ENCODE peak calls at places on chromosomes 16 and 17, in four cellular contexts. G is GM12878, J is SK-N-SH, R is H1. H is an unnamed sample.

GRCh38 chr17:14604920-14605599 is 304.2 kb downstream of the HS3ST3B1 start:
- DNase-seq in R (no peak), J (no peak), G (no peak), H (no peak)

GRCh38 chr16:78516006-78516405 is 416.6 kb downstream of the WWOX start:
- DNase-seq in G (no peak), R (no peak), J (no peak), H (no peak)

GRCh38 chr17:65173284-65173793 is 36.2 kb downstream of the RGS9 start:
- DNase-seq in J (peak), G (no peak), R (no peak), H (peak)

GRCh38 chr17:13030459-13031305 is 12.9 kb upstream of the ELAC2 start:
- DNase-seq in G (no peak), J (peak), R (no peak), H (peak)

GRCh38 chr16:5072334-5073278 is 963 bp downstream of the ALG1 start:
- DNase-seq in G (no peak), J (peak), R (no peak), H (no peak)

GRCh38 chr16:74735162-74735452 is 34.4 kb upstream of the MLKL start:
- DNase-seq in G (no peak), J (no peak), R (no peak), H (no peak)

GRCh38 chr17:49496183-49496865 is 1.2 kb downstream of the NGFR start:
- DNase-seq in R (no peak), G (no peak), J (peak), H (peak)

GRCh38 chr17:42424991-42425610 is 2.0 kb upstream of the CAVIN1 start:
- DNase-seq in J (no peak), R (no peak), G (no peak), H (peak)

GRCh38 chr16:53773150-53773846 is 69.3 kb downstream of the FTO start:
- DNase-seq in R (no peak), J (peak), G (peak), H (peak)

GRCh38 chr17:29150191-29150590 is 30.0 kb downstream of the MYO18A start:
- DNase-seq in R (no peak), J (no peak), G (no peak), H (no peak)

GRCh38 chr17:4143563-4144410 is 790 bp downstream of the CYB5D2 start:
- DNase-seq in G (peak), J (peak), R (peak), H (peak)

GRCh38 chr16:51151951-51152663 is 1.0 kb upstream of the SALL1 start:
- DNase-seq in G (no peak), J (peak), R (peak), H (no peak)

GRCh38 chr17:19288453-19288852 is 51.3 kb downstream of the EPN2 start:
- DNase-seq in G (no peak), J (no peak), R (peak), H (no peak)

GRCh38 chr17:82230627-82231311 is 1.9 kb downstream of the SLC16A3 start:
- DNase-seq in R (no peak), G (no peak), J (peak), H (peak)

GRCh38 chr17:38908676-38909181 is 16.7 kb upstream of the LASP1NB start:
- DNase-seq in J (no peak), R (no peak), G (no peak), H (no peak)

GRCh38 chr17:859461-860195 is 77.5 kb downstream of the MRM3 start:
- DNase-seq in J (no peak), R (no peak), G (no peak), H (no peak)

GRCh38 chr17:27596571-27597187 is 34.3 kb upstream of the LGALS9 start:
- DNase-seq in G (no peak), J (peak), R (no peak), H (no peak)

GRCh38 chr16:68190745-68191510 is 45.0 kb downstream of the ESRP2 start:
- DNase-seq in J (no peak), R (no peak), G (no peak), H (no peak)

GRCh38 chr16:12811441-12812198 is 7.9 kb upstream of the CPPED1 start:
- DNase-seq in J (no peak), G (no peak), R (no peak), H (no peak)

GRCh38 chr16:19001788-19002187 is 18.1 kb downstream of the TMC7 start:
- DNase-seq in R (no peak), J (no peak), G (no peak), H (no peak)

GRCh38 chr17:75828051-75828400 is 16.2 kb downstream of the UNC13D start:
- DNase-seq in G (no peak), R (no peak), J (no peak), H (no peak)

GRCh38 chr16:2244301-2244700 is 7.1 kb downstream of the ECI1 start:
- DNase-seq in G (no peak), R (no peak), J (peak), H (no peak)

GRCh38 chr17:34614698-34615097 is 35.3 kb downstream of the TMEM132E start:
- DNase-seq in J (no peak), G (no peak), R (no peak), H (no peak)
- TF ChIP-seq NRF1 in J (no peak), G (no peak), R (no peak), H (no peak)

DNA sequence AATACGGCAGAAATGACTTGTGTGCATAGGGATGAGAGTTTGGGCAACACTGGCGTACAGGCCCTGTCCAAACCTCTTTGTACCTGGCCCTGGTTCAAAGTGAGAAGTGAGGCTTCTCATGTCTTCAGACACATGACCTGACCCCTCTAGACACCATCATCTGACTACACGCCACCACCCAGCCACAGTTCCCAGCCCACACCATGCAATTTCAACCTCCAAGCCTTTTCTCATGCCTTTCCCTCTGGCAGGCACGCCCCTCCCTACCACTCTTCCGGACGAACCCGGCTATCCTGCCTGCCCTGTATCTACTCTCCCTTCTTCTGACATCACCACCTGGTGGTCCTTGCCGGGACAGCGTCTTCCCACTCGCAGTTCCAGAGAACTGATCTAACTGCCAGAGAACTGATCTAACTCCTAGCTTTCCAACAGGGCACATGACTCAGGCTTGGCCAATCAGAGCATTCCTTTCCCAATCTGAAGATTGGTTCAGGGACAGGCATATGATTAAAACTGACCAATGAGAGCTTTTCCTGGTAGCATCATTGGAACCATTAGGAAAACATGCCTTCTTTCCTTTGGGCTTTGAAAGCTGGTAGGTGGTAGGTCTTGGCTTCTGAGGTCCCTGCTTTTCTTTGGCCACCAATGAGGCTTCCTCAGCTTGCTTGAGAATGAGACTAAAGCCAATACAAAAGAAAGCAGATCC is 27.0 kb upstream of the IL21R start:
- DNase-seq in G (peak), J (peak), R (peak), H (peak)
- TF ChIP-seq NRF1 in G (no peak), J (no peak), R (no peak), H (no peak)

GRCh38 chr16:81170824-81171223 is 67.7 kb upstream of the BCO1 start:
- DNase-seq in R (no peak), J (no peak), G (no peak), H (peak)

GRCh38 chr16:81179219-81179618 is 59.3 kb upstream of the BCO1 start:
- DNase-seq in R (no peak), J (no peak), G (no peak), H (no peak)

GRCh38 chr16:81172769-81173658 is 65.5 kb upstream of the BCO1 start:
- DNase-seq in J (no peak), R (no peak), G (no peak), H (no peak)

GRCh38 chr16:81174644-81175324 is 63.7 kb upstream of the BCO1 start:
- DNase-seq in J (no peak), G (no peak), R (no peak), H (no peak)

GRCh38 chr16:81175325-81175891 is 63.1 kb upstream of the BCO1 start:
- DNase-seq in R (no peak), J (no peak), G (no peak), H (no peak)
- TF ChIP-seq NRF1 in R (no peak), J (no peak), G (no peak), H (no peak)

GRCh38 chr17:69869667-69870066 is 205.4 kb upstream of the KCNJ16 start:
- DNase-seq in J (no peak), R (no peak), G (no peak), H (no peak)
- TF ChIP-seq NRF1 in J (no peak), R (no peak), G (no peak), H (no peak)

H was measured in K562.